ENCODE peak calls at places on chromosome 13, in seven cellular contexts. R is A549; X is AG04450; N is astrocyte; I is CD4-positive, alpha-beta T cell; F is IMR-90; Q is mesothelial cell of epicardium. W is an unnamed sample.

GRCh38 chr13:109315481-109315880 is 470.9 kb downstream of the IRS2 start:
- DNase-seq in R (no peak), F (no peak), I (no peak), N (no peak), X (no peak), Q (no peak), W (no peak)

GRCh38 chr13:80726895-80727294 is 386.0 kb upstream of the SPRY2 start:
- DNase-seq in R (no peak), Q (no peak), I (no peak), X (no peak), F (no peak), N (no peak), W (no peak)

GRCh38 chr13:46469064-46469463 is 82.0 kb upstream of the RUBCNL start:
- DNase-seq in X (no peak), I (no peak), R (no peak), F (no peak), N (peak), Q (no peak), W (no peak)

GRCh38 chr13:48123827-48124226 is 28.9 kb upstream of the MED4 start:
- DNase-seq in F (no peak), N (no peak), R (no peak), Q (no peak), I (no peak), X (no peak), W (no peak)

GRCh38 chr13:60146491-60146890 is 17.2 kb downstream of the DIAPH3 start:
- DNase-seq in Q (no peak), X (no peak), I (no peak), R (no peak), N (peak), F (peak), W (no peak)

GRCh38 chr13:93561553-93561952 is 334.9 kb downstream of the GPC6 start:
- DNase-seq in X (no peak), Q (no peak), I (no peak), R (no peak), N (no peak), F (no peak), W (no peak)

GRCh38 chr13:78169386-78169785 is 250.8 kb upstream of the EDNRB start:
- DNase-seq in I (no peak), X (no peak), R (no peak), N (no peak), F (no peak), Q (no peak), W (no peak)

GRCh38 chr13:27969073-27969865 is at the start of gene CDX2:
- DNase-seq in N (no peak), F (no peak), R (no peak), Q (no peak), X (no peak), I (no peak), W (no peak)

GRCh38 chr13:66665991-66666390 is 564.1 kb downstream of the PCDH9 start:
- DNase-seq in R (no peak), Q (no peak), I (no peak), X (peak), N (peak), F (peak), W (no peak)

GRCh38 chr13:112849500-112849899 is 119.5 kb upstream of the MCF2L start:
- DNase-seq in Q (no peak), N (peak), I (no peak), F (peak), X (no peak), R (no peak), W (no peak)

GRCh38 chr13:97540696-97541095 is 106.7 kb downstream of the RAP2A start:
- DNase-seq in F (peak), X (no peak), I (no peak), N (no peak), R (no peak), Q (no peak), W (no peak)

GRCh38 chr13:29583073-29583785 is 12.3 kb downstream of the SLC7A1 start:
- DNase-seq in Q (no peak), I (no peak), N (peak), R (no peak), F (peak), X (no peak), W (no peak)

GRCh38 chr13:59112375-59112774 is 1051.4 kb downstream of the DIAPH3 start:
- DNase-seq in I (no peak), R (no peak), N (peak), X (peak), F (peak), Q (no peak), W (no peak)

GRCh38 chr13:44249439-44249838 is 124.2 kb upstream of the SERP2 start:
- DNase-seq in I (no peak), X (peak), N (peak), R (no peak), F (peak), Q (no peak), W (no peak)

GRCh38 chr13:89865331-89865833 is 1482.1 kb upstream of the MIR17HG start:
- DNase-seq in I (no peak), X (no peak), N (no peak), R (no peak), F (no peak), Q (no peak), W (no peak)

GRCh38 chr13:22050951-22051563 is 380.2 kb downstream of the FGF9 start:
- DNase-seq in F (no peak), N (no peak), R (no peak), Q (no peak), I (no peak), X (no peak), W (no peak)

GRCh38 chr13:32427852-32428580 is at the start of gene N4BP2L1:
- DNase-seq in F (no peak), N (no peak), R (peak), X (no peak), Q (peak), I (peak), W (peak)

GRCh38 chr13:52118095-52118494 is 10.8 kb downstream of the NEK5 start:
- DNase-seq in Q (no peak), N (no peak), X (no peak), R (no peak), I (no peak), F (no peak), W (no peak)

GRCh38 chr13:46146898-46147297 is 35.1 kb downstream of the LCP1 start:
- DNase-seq in N (no peak), Q (no peak), R (no peak), I (no peak), F (no peak), X (no peak), W (no peak)

GRCh38 chr13:59677966-59678814 is 485.5 kb downstream of the DIAPH3 start:
- DNase-seq in I (no peak), Q (no peak), F (peak), N (peak), R (peak), X (peak), W (no peak)

GRCh38 chr13:49635599-49636433 is 7.5 kb downstream of the ARL11 start:
- DNase-seq in R (no peak), I (no peak), Q (no peak), F (peak), N (peak), X (peak), W (no peak)

GRCh38 chr13:98188544-98189166 is 11.6 kb upstream of the RNF113B start:
- DNase-seq in I (no peak), X (no peak), F (no peak), N (no peak), R (no peak), Q (no peak), W (no peak)

GRCh38 chr13:28027607-28028364 is 39.3 kb upstream of the URAD start:
- DNase-seq in N (no peak), X (no peak), I (no peak), R (no peak), F (no peak), Q (no peak), W (no peak)

GRCh38 chr13:99969934-99970760 is 1.4 kb downstream of the ZIC5 start:
- DNase-seq in Q (no peak), X (no peak), R (no peak), F (no peak), N (no peak), I (no peak), W (no peak)

GRCh38 chr13:107842562-107843180 is 372.7 kb downstream of the LIG4 start:
- DNase-seq in R (no peak), F (peak), I (no peak), X (no peak), Q (no peak), N (peak), W (no peak)

GRCh38 chr13:90239130-90239529 is 1108.4 kb upstream of the MIR17HG start:
- DNase-seq in R (no peak), I (no peak), N (no peak), X (no peak), Q (no peak), F (no peak), W (no peak)

GRCh38 chr13:40682449-40683240 is 16.2 kb upstream of the FOXO1 start:
- DNase-seq in X (no peak), I (no peak), Q (no peak), F (peak), R (no peak), N (peak), W (no peak)

GRCh38 chr13:20174656-20175405 is 14.0 kb upstream of the GJA3 start:
- DNase-seq in N (peak), R (peak), Q (no peak), X (peak), I (no peak), F (peak), W (no peak)

GRCh38 chr13:25469179-25469545 is 97.4 kb downstream of the ATP8A2 start:
- DNase-seq in F (no peak), I (no peak), Q (no peak), X (no peak), R (no peak), N (no peak), W (no peak)

GRCh38 chr13:37870895-37871550 is 1.5 kb upstream of the TRPC4 start:
- DNase-seq in R (no peak), X (no peak), F (peak), I (no peak), N (peak), Q (no peak), W (no peak)

GRCh38 chr13:37870489-37870845 is 895 bp upstream of the TRPC4 start:
- DNase-seq in R (no peak), I (no peak), X (no peak), N (peak), Q (no peak), F (no peak), W (no peak)

GRCh38 chr13:37869506-37869755 is 141 bp downstream of the TRPC4 start:
- DNase-seq in R (no peak), I (no peak), N (no peak), Q (peak), F (no peak), X (no peak), W (no peak)

GRCh38 chr13:37868691-37869505 is 674 bp downstream of the TRPC4 start:
- DNase-seq in R (no peak), X (no peak), N (peak), F (peak), I (no peak), Q (no peak), W (no peak)

DNA sequence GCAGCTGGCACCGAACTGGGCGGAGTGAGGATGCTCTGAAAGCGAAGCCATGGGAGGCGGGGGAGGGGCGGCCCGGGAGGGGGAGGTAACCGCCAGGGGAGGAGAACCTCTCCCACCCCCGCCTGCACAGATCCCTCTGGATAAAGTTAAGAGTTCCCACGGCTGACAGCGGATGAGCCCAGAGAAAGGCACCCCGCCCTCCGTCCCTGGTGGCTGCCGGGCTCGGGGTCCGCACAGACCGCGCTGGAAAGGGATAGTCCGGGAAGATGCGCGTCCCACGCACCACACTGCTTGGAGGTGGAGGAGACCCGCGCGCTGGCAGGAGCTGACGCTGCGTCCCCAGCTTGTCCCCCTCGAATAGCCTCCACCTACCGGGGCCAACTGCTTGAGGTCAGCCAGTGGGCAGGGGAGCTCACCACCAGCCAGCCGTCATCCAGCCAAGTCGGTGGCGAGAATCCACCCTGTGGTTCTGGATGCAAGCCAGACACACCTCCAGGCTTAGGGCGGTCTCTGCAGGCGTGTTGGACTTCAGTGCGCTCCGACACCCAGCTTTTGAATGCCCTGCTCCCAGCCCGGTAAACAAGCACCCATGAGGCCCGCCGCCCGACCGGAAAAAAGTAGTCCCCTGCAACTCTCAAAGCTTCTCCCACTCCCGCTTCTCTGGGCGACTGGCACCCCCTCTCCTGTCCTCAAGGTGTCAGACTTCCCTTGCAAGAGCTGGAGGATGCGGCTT is at the start of gene TRPC4:
- DNase-seq in I (no peak), X (no peak), Q (peak), F (peak), R (peak), N (peak), W (peak)
- TF ChIP-seq CTCF in I (no peak), X (peak), Q (peak), F (peak), R (no peak), N (peak), W (peak)

DNA sequence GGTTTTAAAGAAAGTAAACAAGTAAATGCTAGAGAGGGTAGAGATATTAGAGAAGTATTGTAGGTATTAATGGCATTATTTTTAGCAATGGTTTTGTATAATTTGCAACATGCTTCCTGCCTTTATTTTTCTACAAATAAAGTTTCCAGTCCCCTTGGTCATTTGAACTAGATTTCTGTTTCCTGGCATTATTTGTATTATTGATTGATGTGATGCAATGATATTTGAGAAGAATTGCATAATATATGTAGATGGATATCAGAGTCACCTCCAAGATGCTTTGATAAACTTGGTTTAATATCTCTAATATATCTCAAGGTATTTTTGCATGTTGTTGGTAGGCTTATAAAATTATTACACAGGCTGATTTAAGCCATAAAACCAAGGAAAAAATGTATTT is 1054.6 kb downstream of the SLITRK1 start:
- DNase-seq in X (no peak), F (no peak), R (no peak), N (no peak), Q (no peak), I (no peak), W (no peak)
- TF ChIP-seq CTCF in X (no peak), F (no peak), R (no peak), N (no peak), Q (no peak), I (no peak), W (no peak)

GRCh38 chr13:70964124-70964523 is 855.9 kb upstream of the KLHL1 start:
- DNase-seq in N (no peak), Q (no peak), I (no peak), F (no peak), X (no peak), R (no peak), W (no peak)
- TF ChIP-seq CTCF in N (peak), Q (no peak), I (no peak), F (no peak), X (peak), R (no peak), W (peak)

DNA sequence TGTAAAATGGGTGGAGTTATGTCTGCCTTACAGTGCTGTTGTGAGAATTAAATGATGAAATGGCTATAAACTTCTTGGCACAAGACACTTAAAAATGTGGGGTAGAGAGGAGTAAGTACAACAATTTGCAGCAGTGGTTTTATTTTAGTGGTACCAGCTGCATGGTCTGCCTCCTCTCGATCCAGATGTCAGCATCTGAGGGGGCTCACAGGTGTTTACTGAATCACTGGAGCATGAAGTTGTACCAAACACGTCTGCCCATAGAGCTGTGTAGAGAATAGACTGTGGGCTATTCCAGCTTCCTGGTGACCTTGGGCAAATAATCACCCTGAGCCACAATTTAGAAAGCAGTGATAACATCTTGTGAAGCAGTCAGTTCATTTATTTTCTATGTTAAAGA is 11.1 kb downstream of the SLC10A2 start:
- DNase-seq in Q (no peak), I (no peak), N (no peak), R (no peak), F (no peak), X (no peak), W (no peak)
- TF ChIP-seq CTCF in Q (no peak), I (no peak), N (no peak), R (no peak), F (no peak), X (no peak), W (no peak)

DNA sequence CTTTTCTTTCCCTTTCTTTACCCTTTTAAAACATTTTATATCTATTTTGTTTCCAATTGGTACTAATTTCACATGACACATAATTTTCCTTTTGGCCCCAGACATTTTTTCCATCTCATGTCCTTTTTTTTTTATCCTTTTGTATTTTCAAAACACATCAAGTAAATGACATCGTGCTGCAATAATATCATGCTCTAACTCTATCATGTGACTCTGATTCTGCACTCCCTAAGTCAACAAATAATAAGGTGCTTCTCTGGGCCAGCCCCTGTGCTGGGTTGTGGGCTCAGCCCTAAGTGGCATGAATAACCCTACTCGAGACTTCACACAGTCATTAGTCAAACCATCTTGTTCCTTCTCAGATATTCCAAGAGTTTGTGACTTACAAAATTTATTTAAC is 21.7 kb downstream of the NALCN start:
- DNase-seq in Q (no peak), X (no peak), I (no peak), N (no peak), R (no peak), F (no peak), W (no peak)
- TF ChIP-seq CTCF in Q (no peak), X (no peak), I (no peak), N (no peak), R (no peak), F (no peak), W (no peak)

W was measured in progenitor cell of endocrine pancreas.